ENCODE peak calls at places on chromosomes 3 and 15, in six cellular contexts. E, L, Y, J, I and K are unnamed samples.

GRCh38 chr15:73564255-73564654 is 68.9 kb downstream of the NPTN start:
- DNase-seq in E (no peak), L (no peak), Y (peak; percentile 39), J (no peak), I (no peak), K (no peak)

GRCh38 chr15:86654501-86654900 is 574.8 kb downstream of the AGBL1 start:
- DNase-seq in E (no peak), L (no peak), Y (no peak), J (no peak), I (no peak), K (no peak)

GRCh38 chr15:93231994-93232393 is 143.0 kb upstream of the RGMA start:
- DNase-seq in E (no peak), L (no peak), Y (no peak), J (peak; percentile 24), I (no peak), K (no peak)

GRCh38 chr15:61812476-61812875 is 247.8 kb downstream of the VPS13C start:
- DNase-seq in E (no peak), L (no peak), Y (no peak), J (no peak), I (no peak), K (no peak)

GRCh38 chr15:56484284-56484683 is 19.3 kb upstream of the MNS1 start:
- DNase-seq in E (no peak), L (no peak), Y (no peak), J (no peak), I (no peak), K (no peak)

GRCh38 chr3:38114875-38115644 is 21.9 kb downstream of the ACAA1 start:
- DNase-seq in E (no peak), L (no peak), Y (no peak), J (no peak), I (no peak), K (no peak)

GRCh38 chr15:48955370-48955769 is 8.3 kb downstream of the SHC4 start:
- DNase-seq in E (no peak), L (no peak), Y (no peak), J (no peak), I (no peak), K (no peak)

GRCh38 chr15:94305133-94305532 is 73.8 kb downstream of the MCTP2 start:
- DNase-seq in E (no peak), L (no peak), Y (no peak), J (no peak), I (no peak), K (no peak)

GRCh38 chr3:159839561-159840379 is 148.9 kb upstream of the IL12A start:
- DNase-seq in E (peak; percentile 20), L (no peak), Y (no peak), J (peak; percentile 76), I (no peak), K (no peak)

GRCh38 chr3:126548556-126549466 is 9.9 kb downstream of the C3orf22 start:
- DNase-seq in E (no peak), L (no peak), Y (no peak), J (peak; percentile 49), I (no peak), K (no peak)

GRCh38 chr15:38069001-38069400 is 134.6 kb downstream of the TMCO5A start:
- DNase-seq in E (peak; percentile 43), L (no peak), Y (no peak), J (no peak), I (peak; percentile 74), K (peak; percentile 31)

GRCh38 chr15:70632079-70632850 is 131.1 kb downstream of the UACA start:
- DNase-seq in E (no peak), L (no peak), Y (no peak), J (no peak), I (no peak), K (no peak)

GRCh38 chr3:98612587-98612986 is 19.2 kb upstream of the CPOX start:
- DNase-seq in E (no peak), L (peak; percentile 43), Y (no peak), J (peak; percentile 69), I (no peak), K (no peak)

GRCh38 chr15:82968066-82968465 is 15.5 kb upstream of the HOMER2 start:
- DNase-seq in E (no peak), L (no peak), Y (no peak), J (no peak), I (no peak), K (no peak)

GRCh38 chr15:61226313-61227250 is 2.5 kb downstream of the RORA start:
- DNase-seq in E (no peak), L (no peak), Y (no peak), J (no peak), I (no peak), K (no peak)

DNA sequence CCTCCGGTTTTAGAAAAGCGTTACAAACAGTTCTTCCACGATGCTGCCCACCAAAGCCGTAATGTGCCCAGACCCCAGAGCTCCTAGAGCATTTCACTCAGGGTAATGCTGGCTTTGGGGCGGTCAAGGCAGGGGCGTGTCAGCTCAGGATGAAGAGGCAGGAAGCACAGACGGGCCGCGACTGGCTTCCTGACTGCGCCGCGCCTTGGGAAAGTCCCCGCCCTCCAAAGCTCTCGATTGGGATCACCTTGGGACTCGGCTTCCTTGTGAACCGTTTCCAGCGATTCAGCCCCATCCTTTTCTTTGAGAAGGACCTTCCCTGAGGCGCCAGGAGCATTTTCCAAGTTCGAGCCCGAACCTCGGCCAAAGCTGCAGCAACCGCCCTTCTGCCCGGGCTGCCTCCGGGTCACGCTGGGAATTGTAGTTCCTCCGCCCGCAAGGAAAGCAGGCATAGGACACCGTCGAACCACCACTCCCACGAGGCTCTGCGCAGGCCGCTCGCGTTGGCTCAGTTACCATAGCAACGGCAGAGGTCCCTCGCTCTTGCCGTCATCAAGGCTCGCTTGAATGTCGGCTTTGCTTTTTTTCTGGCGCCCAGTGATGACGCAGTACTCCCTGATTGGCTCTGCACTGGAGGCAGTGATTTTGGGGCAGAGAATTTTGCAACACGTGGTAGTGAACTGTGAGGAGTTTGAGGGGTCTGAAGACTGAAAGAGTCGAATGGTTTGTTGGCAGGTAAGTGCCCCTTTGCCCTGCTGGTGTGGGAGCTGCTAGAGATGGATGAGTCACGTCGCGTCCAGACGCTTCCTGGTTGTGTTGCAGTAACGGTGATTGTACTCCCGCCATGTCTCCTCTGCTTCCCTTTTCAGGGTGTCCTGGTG is at the start of the genes CCDC191 and QTRT2:
- DNase-seq in E (peak; percentile 68), L (peak; percentile 98), Y (peak; percentile 89), J (peak; percentile 98), I (peak; percentile 97), K (peak; percentile 69)
- TF ChIP-seq POLR2A in E (peak; percentile 66), L (peak; percentile 76), Y (peak; percentile 71), J (peak; percentile 89), I (peak; percentile 54), K (peak; percentile 43)

GRCh38 chr3:43876648-43877047 is 185.9 kb downstream of the ABHD5 start:
- DNase-seq in E (no peak), L (no peak), Y (no peak), J (no peak), I (no peak), K (no peak)
- TF ChIP-seq TAF1 in E (no peak), L (no peak), Y (no peak), J (no peak), I (no peak), K (no peak)

GRCh38 chr3:63966007-63966406 is 53.8 kb upstream of the SCAANT1 start:
- DNase-seq in E (no peak), L (no peak), Y (no peak), J (no peak), I (no peak), K (no peak)

GRCh38 chr3:63968612-63969350 is 54.5 kb downstream of the PSMD6 start:
- DNase-seq in E (no peak), L (no peak), Y (no peak), J (no peak), I (no peak), K (no peak)

GRCh38 chr3:63969866-63970265 is 53.4 kb downstream of the PSMD6 start:
- DNase-seq in E (no peak), L (no peak), Y (peak; percentile 7), J (no peak), I (no peak), K (no peak)

GRCh38 chr3:63966871-63967270 is 54.7 kb upstream of the SCAANT1 start:
- DNase-seq in E (no peak), L (no peak), Y (no peak), J (no peak), I (no peak), K (no peak)

DNA sequence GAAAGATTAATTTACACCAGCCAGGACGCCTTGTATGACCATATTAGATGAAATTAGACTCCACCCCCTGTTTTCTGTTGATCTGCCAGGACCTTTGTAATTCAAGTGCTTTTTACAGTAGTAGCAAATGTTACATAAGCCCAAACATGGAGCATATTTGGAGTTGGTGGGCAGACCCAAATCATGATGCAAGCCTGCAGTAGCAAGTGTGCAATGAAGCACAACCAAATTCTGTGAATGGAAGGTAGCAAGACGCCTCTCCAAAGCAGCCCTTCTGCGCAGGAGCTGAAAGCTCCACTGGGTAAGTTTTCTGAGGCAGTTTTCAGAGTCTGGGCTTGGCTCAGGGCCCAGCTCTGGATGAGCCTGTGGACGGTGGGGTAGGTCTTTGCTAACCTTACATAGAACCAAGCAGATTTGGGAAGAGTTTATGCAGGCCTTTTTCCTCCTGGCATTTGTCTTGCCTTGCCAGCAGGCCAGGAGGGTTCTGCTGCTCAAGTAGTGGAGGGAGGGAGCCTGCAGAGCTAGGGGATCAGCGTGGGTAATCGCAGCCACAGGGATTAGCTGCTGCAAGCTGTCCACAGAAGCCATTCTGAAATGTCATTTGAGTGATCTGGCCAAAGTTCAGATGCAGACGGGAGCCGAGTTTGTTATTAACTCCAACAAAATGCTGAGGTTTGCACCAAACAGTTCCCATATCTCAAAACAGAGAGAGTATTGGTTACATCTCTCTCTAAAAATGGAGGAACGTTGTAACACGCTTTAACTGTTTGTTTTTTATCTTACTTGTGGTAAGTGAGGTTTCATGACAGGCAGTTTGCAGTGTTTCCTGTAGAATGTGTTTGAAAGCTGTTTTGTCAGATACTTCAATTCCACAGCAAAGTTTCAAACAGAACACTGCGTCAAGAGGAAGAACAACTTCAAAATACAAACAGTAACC is 55.4 kb downstream of the PSMD6 start:
- DNase-seq in E (no peak), L (peak; percentile 88), Y (peak; percentile 13), J (no peak), I (peak; percentile 53), K (no peak)
- TF ChIP-seq POLR2A in E (no peak), L (peak; percentile 66), Y (no peak), J (no peak), I (no peak), K (no peak)

GRCh38 chr3:78974181-78974770 is 793.5 kb downstream of the ROBO1 start:
- DNase-seq in E (no peak), L (no peak), Y (no peak), J (no peak), I (no peak), K (no peak)

GRCh38 chr3:78972617-78973301 is 795.0 kb downstream of the ROBO1 start:
- DNase-seq in E (no peak), L (peak; percentile 54), Y (no peak), J (no peak), I (no peak), K (no peak)

GRCh38 chr3:78970656-78971055 is 797.1 kb downstream of the ROBO1 start:
- DNase-seq in E (no peak), L (no peak), Y (no peak), J (no peak), I (no peak), K (no peak)

GRCh38 chr3:78967061-78967460 is 800.7 kb downstream of the ROBO1 start:
- DNase-seq in E (no peak), L (no peak), Y (no peak), J (no peak), I (no peak), K (no peak)

GRCh38 chr3:78969483-78969882 is 798.3 kb downstream of the ROBO1 start:
- DNase-seq in E (no peak), L (no peak), Y (no peak), J (no peak), I (no peak), K (no peak)
- TF ChIP-seq TAF1 in E (no peak), L (no peak), Y (no peak), J (no peak), I (no peak), K (no peak)

GRCh38 chr3:189202583-189202982 is 30.8 kb downstream of the TPRG1 start:
- DNase-seq in E (no peak), L (no peak), Y (no peak), J (no peak), I (no peak), K (no peak)
- TF ChIP-seq POLR2A in E (no peak), L (no peak), Y (no peak), J (no peak), I (no peak), K (no peak)